ENCODE peak calls at places on chromosomes 13 and 19, in eight cellular contexts. C, K, I, G, R, T, X and P are unnamed samples.

GRCh38 chr13:91946498-91947070 is 548.2 kb downstream of the GPC5 start:
- DNase-seq in G (no peak), X (no peak), I (peak), R (no peak), C (no peak), K (peak), T (peak), P (peak)

GRCh38 chr19:15180451-15181390 is 20.1 kb downstream of the NOTCH3 start:
- DNase-seq in C (no peak), T (no peak), R (peak), I (no peak), X (peak), K (no peak), G (peak), P (peak)

GRCh38 chr13:68173111-68173510 is 943.0 kb upstream of the PCDH9 start:
- DNase-seq in I (no peak), X (no peak), R (no peak), C (no peak), T (no peak), G (no peak), K (peak), P (peak)

GRCh38 chr13:74796126-74796643 is 662.0 kb upstream of the KLF12 start:
- DNase-seq in K (no peak), R (no peak), G (peak), T (no peak), X (no peak), I (no peak), C (no peak), P (no peak)

GRCh38 chr13:113558461-113558860 is 26.1 kb upstream of the TFDP1 start:
- DNase-seq in G (peak), X (no peak), R (no peak), C (peak), T (no peak), I (no peak), K (no peak), P (no peak)

GRCh38 chr19:17996826-17997316 is 11.1 kb upstream of the ARRDC2 start:
- DNase-seq in C (peak), G (peak), I (peak), R (peak), K (peak), T (peak), X (peak), P (peak)

GRCh38 chr13:89923731-89924130 is 1423.8 kb upstream of the MIR17HG start:
- DNase-seq in I (peak), G (no peak), C (no peak), T (peak), X (no peak), K (peak), R (no peak), P (peak)

GRCh38 chr13:73331556-73331955 is 272.8 kb downstream of the KLF5 start:
- DNase-seq in X (no peak), K (no peak), I (no peak), C (no peak), R (no peak), G (no peak), T (no peak), P (peak)

GRCh38 chr13:102235689-102236088 is 166.2 kb downstream of the FGF14 start:
- DNase-seq in I (no peak), K (no peak), G (no peak), R (no peak), T (no peak), C (no peak), X (no peak), P (peak)

GRCh38 chr13:50129923-50130685 is 114.9 kb downstream of the KCNRG start:
- DNase-seq in T (peak), G (peak), R (peak), I (no peak), X (peak), K (peak), C (peak), P (peak)

GRCh38 chr13:22018297-22019210 is 347.7 kb downstream of the FGF9 start:
- DNase-seq in I (no peak), T (no peak), C (no peak), X (no peak), G (no peak), K (no peak), R (no peak), P (no peak)

GRCh38 chr13:98944336-98944735 is 33.5 kb downstream of the DOCK9 start:
- DNase-seq in K (no peak), I (no peak), G (no peak), X (no peak), C (peak), T (no peak), R (no peak), P (peak)

GRCh38 chr13:112793545-112794445 is 104.0 kb downstream of the ATP11A start:
- DNase-seq in G (peak), C (no peak), R (no peak), K (no peak), T (no peak), I (no peak), X (no peak), P (no peak)

GRCh38 chr13:25068810-25069209 is 27.1 kb upstream of the PABPC3 start:
- DNase-seq in X (no peak), C (no peak), K (no peak), T (no peak), G (no peak), R (no peak), I (no peak), P (no peak)
- H3K4me3 ChIP-seq in X (no peak), C (no peak), K (no peak), T (no peak), G (no peak), R (no peak), I (no peak), P (no peak)

DNA sequence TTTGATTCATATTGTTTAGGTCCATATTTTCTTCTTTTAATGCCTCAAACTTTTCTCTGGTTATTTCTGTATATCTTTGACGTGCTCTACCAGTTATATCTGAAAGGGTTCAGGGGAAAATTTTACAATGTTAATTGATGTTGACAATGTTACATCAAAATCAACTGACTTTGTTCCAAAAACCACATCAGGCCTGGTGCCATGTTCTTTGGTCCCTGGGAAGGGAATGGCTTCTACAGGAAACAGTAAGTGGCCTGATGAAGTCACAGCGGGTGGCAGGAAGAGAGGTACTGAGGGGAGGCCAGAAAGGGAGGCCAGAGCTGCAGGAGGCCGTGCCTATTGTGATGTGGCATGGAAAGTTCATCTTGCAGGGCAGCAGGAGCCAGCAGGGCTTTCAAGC is 38.2 kb downstream of the CEP89 start:
- DNase-seq in R (no peak), C (no peak), T (no peak), X (no peak), K (no peak), G (no peak), I (no peak), P (no peak)
- TF ChIP-seq CTCF in R (no peak), C (no peak), T (no peak), X (no peak), K (no peak), G (no peak), I (no peak), P (no peak)

DNA sequence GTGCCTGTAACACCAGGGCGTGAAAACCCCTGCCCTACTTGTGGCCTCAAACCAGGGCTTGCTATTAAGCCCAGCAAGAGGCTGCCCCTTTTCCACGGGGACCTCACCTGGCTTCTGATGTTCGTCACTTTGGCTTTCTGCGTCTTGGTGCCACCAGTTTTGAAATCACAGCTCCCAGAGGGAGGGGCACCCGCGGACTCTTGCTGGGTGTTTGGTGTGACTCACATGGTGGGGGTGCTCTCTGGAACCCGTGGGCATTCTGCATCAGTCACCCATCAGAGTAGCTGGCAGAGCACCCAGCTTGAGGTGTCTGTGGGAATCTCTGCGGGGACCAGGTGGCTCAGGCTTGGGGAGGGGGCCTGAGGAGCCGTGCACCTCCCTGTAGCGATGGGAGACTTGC is 19.2 kb downstream of the SIPA1L3 start:
- DNase-seq in K (no peak), I (no peak), C (no peak), X (no peak), G (no peak), T (no peak), R (no peak), P (no peak)
- H3K4me3 ChIP-seq in K (no peak), I (no peak), C (no peak), X (no peak), G (no peak), T (no peak), R (no peak), P (no peak)

DNA sequence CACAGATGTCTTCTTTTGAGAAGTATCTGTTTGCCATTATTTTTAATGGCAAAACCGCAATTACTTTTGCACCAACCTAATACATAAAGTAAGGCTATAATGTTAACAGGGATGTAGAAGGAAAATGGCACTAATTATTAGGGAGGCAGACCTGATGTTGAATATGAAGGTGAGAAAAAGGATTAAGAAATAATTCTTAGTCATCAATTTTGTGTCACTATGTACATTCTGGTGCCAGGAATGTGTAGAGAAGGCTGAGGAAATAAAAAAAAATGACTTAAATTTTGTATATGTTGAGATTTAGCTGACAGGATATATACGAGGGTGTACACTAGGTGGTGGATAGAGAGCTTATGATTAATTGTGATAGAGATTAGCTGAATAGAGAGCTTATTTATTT is 12.6 kb downstream of the ZNF585B start:
- DNase-seq in X (no peak), G (no peak), R (no peak), C (no peak), I (no peak), K (no peak), T (no peak), P (no peak)
- TF ChIP-seq CTCF in X (no peak), G (no peak), R (no peak), C (no peak), I (no peak), K (no peak), T (no peak), P (no peak)

GRCh38 chr13:35785563-35786327 is 309.3 kb upstream of the MAB21L1 start:
- DNase-seq in R (no peak), C (no peak), T (no peak), K (no peak), X (no peak), I (no peak), G (no peak), P (no peak)
- H3K4me3 ChIP-seq in R (no peak), C (no peak), T (no peak), K (no peak), X (no peak), I (no peak), G (no peak), P (no peak)

GRCh38 chr19:12838182-12838890 is at the start of gene MAST1:
- DNase-seq in G (peak), R (peak), C (no peak), K (no peak), T (peak), I (no peak), X (no peak), P (peak)
- TF ChIP-seq CTCF in G (peak), R (peak), C (no peak), K (peak), T (no peak), I (peak), X (peak), P (peak)